ENCODE peak calls at places on chromosomes 2 and 18, in seven cellular contexts. I, S, Y, C, U, J and X are unnamed samples. For H3K4me1, the result is how much of the 10 kb centered on the place peaks cover.

GRCh38 chr2:173750332-173750731 is 214.8 kb downstream of the SP3 start:
- DNase-seq in I (no peak), S (no peak), Y (no peak), C (no peak), U (no peak), J (peak), X (no peak)

GRCh38 chr18:1062592-1062991 is 157.9 kb downstream of the ADCYAP1 start:
- DNase-seq in I (no peak), S (no peak), Y (peak), C (no peak), U (no peak), J (peak), X (no peak)

GRCh38 chr2:170022692-170023091 is 155.3 kb upstream of the MYO3B start:
- DNase-seq in I (peak), S (no peak), Y (peak), C (no peak), U (no peak), J (peak), X (no peak)

GRCh38 chr2:27891063-27891819 is 712 bp downstream of the BABAM2 start:
- DNase-seq in I (peak), S (peak), Y (peak), C (peak), U (peak), J (peak), X (peak)

GRCh38 chr2:132668189-132668833 is 1.7 kb downstream of the LYPD1 start:
- DNase-seq in I (no peak), S (no peak), Y (peak), C (no peak), U (no peak), J (no peak), X (no peak)

GRCh38 chr2:9752441-9753275 is 90.6 kb upstream of the TAF1B start:
- DNase-seq in I (no peak), S (peak), Y (peak), C (no peak), U (no peak), J (peak), X (no peak)

GRCh38 chr18:45588284-45588683 is 27.0 kb upstream of the SLC14A2 start:
- DNase-seq in I (no peak), S (no peak), Y (no peak), C (no peak), U (no peak), J (peak), X (no peak)

GRCh38 chr2:203484266-203485112 is 50.6 kb downstream of the RAPH1 start:
- DNase-seq in I (peak), S (peak), Y (peak), C (no peak), U (no peak), J (no peak), X (peak)

GRCh38 chr2:117523267-117523666 is 291.2 kb upstream of the DDX18 start:
- DNase-seq in I (no peak), S (peak), Y (no peak), C (peak), U (peak), J (no peak), X (peak)

GRCh38 chr18:21979759-21980158 is 189.6 kb upstream of the GATA6 start:
- DNase-seq in I (no peak), S (no peak), Y (no peak), C (no peak), U (no peak), J (no peak), X (no peak)

GRCh38 chr2:67448648-67449047 is 51.5 kb downstream of the ETAA1 start:
- DNase-seq in I (no peak), S (no peak), Y (no peak), C (no peak), U (no peak), J (no peak), X (no peak)

GRCh38 chr2:237209885-237210284 is 124.2 kb downstream of the COPS8 start:
- DNase-seq in I (no peak), S (no peak), Y (no peak), C (no peak), U (no peak), J (peak), X (no peak)

GRCh38 chr2:237208373-237209045 is 122.8 kb downstream of the COPS8 start:
- DNase-seq in I (no peak), S (no peak), Y (no peak), C (no peak), U (no peak), J (peak), X (no peak)

GRCh38 chr2:237207641-237208040 is 122.0 kb downstream of the COPS8 start:
- DNase-seq in I (peak), S (peak), Y (no peak), C (peak), U (peak), J (peak), X (peak)

GRCh38 chr2:237210297-237210696 is 124.6 kb downstream of the COPS8 start:
- DNase-seq in I (no peak), S (no peak), Y (no peak), C (no peak), U (no peak), J (no peak), X (no peak)

DNA sequence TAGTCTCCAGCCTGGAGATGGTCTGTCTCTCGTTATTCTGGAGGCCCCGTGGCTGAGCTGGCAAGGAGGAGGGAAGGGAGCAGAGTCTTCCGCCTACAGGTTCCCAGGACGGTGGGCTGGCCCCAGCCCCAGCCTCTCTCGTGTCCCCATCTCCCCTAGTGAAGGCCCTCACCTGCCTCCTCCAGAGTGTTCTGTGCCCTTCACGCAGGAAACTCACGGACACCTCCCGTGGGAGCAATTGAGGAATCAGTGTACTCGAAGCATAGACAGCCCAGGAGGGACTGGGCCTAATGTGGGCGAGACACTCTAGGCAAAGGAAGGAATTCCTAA is 123.3 kb downstream of the COPS8 start:
- DNase-seq in I (no peak), S (no peak), Y (no peak), C (no peak), U (no peak), J (no peak), X (no peak)
- H3K4me1 ChIP-seq in I (under half), S (under half), Y (under half), C (under half), U (half or more), J (under half), X (under half)

DNA sequence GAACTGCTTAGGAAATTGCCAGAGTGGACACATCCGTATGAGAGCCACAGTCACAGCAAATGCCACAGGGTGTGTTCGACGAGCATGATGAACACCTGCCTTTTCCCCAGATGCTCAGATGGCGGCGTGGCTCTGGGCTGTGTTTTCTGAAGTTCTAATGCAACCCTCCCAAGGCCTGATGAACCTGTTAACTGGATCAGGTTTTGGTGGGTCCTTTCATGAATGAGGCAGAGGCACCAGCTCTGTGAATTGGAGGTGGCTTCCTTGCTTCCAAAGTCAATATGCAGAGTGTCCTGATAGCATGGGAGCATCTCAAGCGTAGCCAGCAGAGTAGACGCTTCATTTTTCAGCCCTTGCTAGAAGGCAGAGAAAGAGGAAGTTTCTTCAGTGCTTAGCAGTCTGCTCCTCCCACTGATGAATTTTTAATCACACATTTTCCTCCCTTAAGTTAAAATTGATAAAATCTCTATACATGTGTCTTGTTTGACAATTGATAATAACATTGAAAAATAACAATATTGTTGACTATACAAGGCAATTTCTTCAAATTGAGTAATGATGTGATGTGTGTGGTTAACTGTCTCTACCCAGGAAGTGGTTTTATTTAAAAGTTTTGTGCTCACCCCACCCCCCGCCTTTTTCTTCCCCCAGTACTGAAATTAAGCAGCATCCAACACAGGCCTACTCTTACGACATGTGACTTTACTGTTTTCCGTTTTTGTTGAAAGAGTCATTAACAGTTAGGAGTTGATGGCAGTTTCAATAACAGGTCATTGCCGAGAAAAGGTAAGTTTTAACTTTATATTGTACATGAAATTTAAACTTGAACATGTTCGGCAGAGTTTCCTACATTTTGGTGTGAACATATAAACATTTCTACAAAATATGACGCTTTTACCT is at the start of gene ARHGAP15:
- DNase-seq in I (no peak), S (peak), Y (no peak), C (no peak), U (no peak), J (no peak), X (peak)
- H3K4me1 ChIP-seq in I (under half), S (under half), Y (under half), C (under half), U (under half), J (under half), X (under half)

GRCh38 chr2:175136334-175137215 is 31.4 kb downstream of the ATF2 start:
- DNase-seq in I (no peak), S (no peak), Y (no peak), C (no peak), U (no peak), J (no peak), X (no peak)
- H3K4me1 ChIP-seq in I (under half), S (under half), Y (under half), C (under half), U (under half), J (under half), X (under half)

DNA sequence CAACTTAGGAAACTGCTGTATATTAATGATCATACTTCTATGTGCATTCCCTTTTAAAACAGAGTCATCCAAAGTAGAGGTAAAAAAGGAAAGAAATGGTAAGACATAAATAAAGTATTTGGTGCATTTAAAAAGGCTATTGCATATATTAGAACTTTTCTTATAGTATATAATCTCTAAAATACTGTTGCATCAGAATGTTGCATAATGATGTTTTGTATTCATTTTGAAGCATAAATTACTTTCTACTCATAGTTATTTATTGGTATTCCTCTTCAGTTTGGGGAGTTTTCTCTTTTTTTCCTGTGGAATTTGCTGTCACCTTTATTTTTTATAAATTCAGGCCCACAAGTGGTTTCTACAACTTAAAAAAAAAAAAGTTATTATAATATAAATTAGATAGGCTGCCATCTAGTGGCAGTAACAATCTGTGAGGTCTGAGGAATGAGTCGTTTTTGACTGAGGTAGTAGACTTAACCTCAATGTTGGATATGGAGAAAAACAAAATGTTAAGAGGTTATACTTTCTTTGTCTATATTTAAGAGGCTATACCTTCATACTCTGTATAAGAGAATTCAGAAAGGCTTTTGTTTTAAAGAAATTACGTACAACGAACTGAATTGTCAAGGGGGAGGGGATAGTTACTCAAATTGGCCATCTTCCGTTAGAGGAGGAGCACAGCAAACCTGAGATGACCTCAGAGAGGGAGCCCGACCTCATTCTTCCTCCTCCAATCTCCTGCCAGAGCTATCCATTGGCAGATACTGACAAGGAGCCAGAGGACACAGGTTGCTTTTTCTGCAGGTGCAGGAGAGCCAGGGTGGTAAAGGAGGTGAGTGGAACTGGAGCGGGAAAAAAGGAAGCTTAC is 23.8 kb downstream of the ANKAR start:
- DNase-seq in I (no peak), S (peak), Y (peak), C (no peak), U (no peak), J (peak), X (peak)
- H3K4me1 ChIP-seq in I (under half), S (under half), Y (under half), C (under half), U (under half), J (under half), X (under half)